ENCODE peak calls at places on chromosomes 16 and 17, in seven cellular contexts. One of them, this sample, is unnamed.

GRCh38 chr16:25832288-25832687 is 140.5 kb downstream of the HS3ST4 start:
- DNase-seq in natural killer cell: no peak
- DNase-seq in tibial artery: no peak
- DNase-seq in AG10803: no peak
- DNase-seq in BE2C: no peak
- DNase-seq in uterus: no peak
- DNase-seq in astrocyte of the spinal cord: no peak
- DNase-seq in this sample: no peak

GRCh38 chr16:77057161-77057736 is 133.7 kb upstream of the MON1B start:
- DNase-seq in natural killer cell: no peak
- DNase-seq in tibial artery: no peak
- DNase-seq in AG10803: no peak
- DNase-seq in BE2C: no peak
- DNase-seq in uterus: no peak
- DNase-seq in astrocyte of the spinal cord: no peak
- DNase-seq in this sample: no peak

GRCh38 chr17:61536417-61536955 is 54.5 kb downstream of the NACA2 start:
- DNase-seq in natural killer cell: no peak
- DNase-seq in tibial artery: no peak
- DNase-seq in AG10803: no peak
- DNase-seq in BE2C: no peak
- DNase-seq in uterus: no peak
- DNase-seq in astrocyte of the spinal cord: no peak
- DNase-seq in this sample: no peak

GRCh38 chr16:85611455-85612190 is 1.5 kb upstream of the GSE1 start:
- DNase-seq in natural killer cell: no peak
- DNase-seq in tibial artery: peak; percentile 95
- DNase-seq in AG10803: peak; percentile 88
- DNase-seq in BE2C: peak; percentile 87
- DNase-seq in uterus: peak; percentile 81
- DNase-seq in astrocyte of the spinal cord: peak; percentile 71
- DNase-seq in this sample: no peak

GRCh38 chr16:4021070-4021779 is 95.0 kb downstream of the ADCY9 start:
- DNase-seq in natural killer cell: no peak
- DNase-seq in tibial artery: no peak
- DNase-seq in AG10803: no peak
- DNase-seq in BE2C: no peak
- DNase-seq in uterus: no peak
- DNase-seq in astrocyte of the spinal cord: no peak
- DNase-seq in this sample: no peak

GRCh38 chr17:78484300-78485159 is 92.7 kb downstream of the DNAH17 start:
- DNase-seq in natural killer cell: no peak
- DNase-seq in tibial artery: no peak
- DNase-seq in AG10803: peak; percentile 19
- DNase-seq in BE2C: no peak
- DNase-seq in uterus: no peak
- DNase-seq in astrocyte of the spinal cord: no peak
- DNase-seq in this sample: no peak

GRCh38 chr16:966505-966904 is 4.3 kb downstream of the LMF1 start:
- DNase-seq in natural killer cell: no peak
- DNase-seq in tibial artery: no peak
- DNase-seq in AG10803: no peak
- DNase-seq in BE2C: no peak
- DNase-seq in uterus: no peak
- DNase-seq in astrocyte of the spinal cord: no peak
- DNase-seq in this sample: no peak

GRCh38 chr16:24188751-24189318 is 67.3 kb upstream of the CACNG3 start:
- DNase-seq in natural killer cell: no peak
- DNase-seq in tibial artery: no peak
- DNase-seq in AG10803: no peak
- DNase-seq in BE2C: no peak
- DNase-seq in uterus: no peak
- DNase-seq in astrocyte of the spinal cord: no peak
- DNase-seq in this sample: no peak

GRCh38 chr16:86510465-86511261 is at the start of gene FOXF1:
- DNase-seq in natural killer cell: no peak
- DNase-seq in tibial artery: no peak
- DNase-seq in AG10803: peak; percentile 61
- DNase-seq in BE2C: no peak
- DNase-seq in uterus: no peak
- DNase-seq in astrocyte of the spinal cord: peak; percentile 67
- DNase-seq in this sample: no peak

GRCh38 chr16:11674818-11675560 is 6.7 kb downstream of the SNN start:
- DNase-seq in natural killer cell: no peak
- DNase-seq in tibial artery: peak; percentile 69
- DNase-seq in AG10803: no peak
- DNase-seq in BE2C: no peak
- DNase-seq in uterus: no peak
- DNase-seq in astrocyte of the spinal cord: no peak
- DNase-seq in this sample: no peak

GRCh38 chr17:83203073-83203471 is 123.7 kb downstream of the METRNL start:
- DNase-seq in natural killer cell: no peak
- DNase-seq in tibial artery: peak; percentile 92
- DNase-seq in AG10803: peak; percentile 99
- DNase-seq in BE2C: peak; percentile 4
- DNase-seq in uterus: peak; percentile 42
- DNase-seq in astrocyte of the spinal cord: peak; percentile 89
- DNase-seq in this sample: peak; percentile 24

GRCh38 chr17:63707151-63707550 is 7.2 kb upstream of the LIMD2 start:
- DNase-seq in natural killer cell: no peak
- DNase-seq in tibial artery: no peak
- DNase-seq in AG10803: no peak
- DNase-seq in BE2C: no peak
- DNase-seq in uterus: no peak
- DNase-seq in astrocyte of the spinal cord: no peak
- DNase-seq in this sample: no peak

GRCh38 chr17:81194225-81194760 is 28.3 kb upstream of the AATK start:
- DNase-seq in natural killer cell: no peak
- DNase-seq in tibial artery: no peak
- DNase-seq in AG10803: no peak
- DNase-seq in BE2C: no peak
- DNase-seq in uterus: no peak
- DNase-seq in astrocyte of the spinal cord: no peak
- DNase-seq in this sample: no peak

GRCh38 chr17:81608082-81608481 is 28.8 kb downstream of the NPLOC4 start:
- DNase-seq in natural killer cell: no peak
- DNase-seq in tibial artery: no peak
- DNase-seq in AG10803: no peak
- DNase-seq in BE2C: no peak
- DNase-seq in uterus: no peak
- DNase-seq in astrocyte of the spinal cord: peak; percentile 50
- DNase-seq in this sample: no peak

GRCh38 chr16:67112591-67113399 is 3.1 kb downstream of the PHAF1 start:
- DNase-seq in natural killer cell: no peak
- DNase-seq in tibial artery: no peak
- DNase-seq in AG10803: no peak
- DNase-seq in BE2C: no peak
- DNase-seq in uterus: no peak
- DNase-seq in astrocyte of the spinal cord: no peak
- DNase-seq in this sample: no peak

GRCh38 chr16:27995378-27995777 is 68.1 kb downstream of the GSG1L start:
- DNase-seq in natural killer cell: no peak
- DNase-seq in tibial artery: no peak
- DNase-seq in AG10803: no peak
- DNase-seq in BE2C: no peak
- DNase-seq in uterus: no peak
- DNase-seq in astrocyte of the spinal cord: no peak
- DNase-seq in this sample: no peak

GRCh38 chr17:40287494-40288369 is at the start of gene CDC6:
- DNase-seq in natural killer cell: peak; percentile 95
- DNase-seq in tibial artery: peak; percentile 99
- DNase-seq in AG10803: peak; percentile 99
- DNase-seq in BE2C: peak; percentile 99
- DNase-seq in uterus: peak; percentile 98
- DNase-seq in astrocyte of the spinal cord: peak; percentile 99
- DNase-seq in this sample: peak; percentile 94

GRCh38 chr17:82108038-82108998 is 10.3 kb upstream of the FASN start:
- DNase-seq in natural killer cell: no peak
- DNase-seq in tibial artery: no peak
- DNase-seq in AG10803: no peak
- DNase-seq in BE2C: no peak
- DNase-seq in uterus: no peak
- DNase-seq in astrocyte of the spinal cord: no peak
- DNase-seq in this sample: no peak

GRCh38 chr17:31721291-31722025 is 137.6 kb downstream of the COPRS start:
- DNase-seq in natural killer cell: no peak
- DNase-seq in tibial artery: no peak
- DNase-seq in AG10803: no peak
- DNase-seq in BE2C: no peak
- DNase-seq in uterus: no peak
- DNase-seq in astrocyte of the spinal cord: no peak
- DNase-seq in this sample: no peak

GRCh38 chr17:3804503-3804931 is 3.5 kb upstream of the ITGAE start:
- DNase-seq in natural killer cell: no peak
- DNase-seq in tibial artery: no peak
- DNase-seq in AG10803: no peak
- DNase-seq in BE2C: no peak
- DNase-seq in uterus: no peak
- DNase-seq in astrocyte of the spinal cord: peak; percentile 65
- DNase-seq in this sample: no peak

GRCh38 chr16:47774661-47775060 is 313.5 kb downstream of the PHKB start:
- DNase-seq in natural killer cell: no peak
- DNase-seq in tibial artery: no peak
- DNase-seq in AG10803: no peak
- DNase-seq in BE2C: no peak
- DNase-seq in uterus: no peak
- DNase-seq in astrocyte of the spinal cord: peak; percentile 31
- DNase-seq in this sample: no peak

DNA sequence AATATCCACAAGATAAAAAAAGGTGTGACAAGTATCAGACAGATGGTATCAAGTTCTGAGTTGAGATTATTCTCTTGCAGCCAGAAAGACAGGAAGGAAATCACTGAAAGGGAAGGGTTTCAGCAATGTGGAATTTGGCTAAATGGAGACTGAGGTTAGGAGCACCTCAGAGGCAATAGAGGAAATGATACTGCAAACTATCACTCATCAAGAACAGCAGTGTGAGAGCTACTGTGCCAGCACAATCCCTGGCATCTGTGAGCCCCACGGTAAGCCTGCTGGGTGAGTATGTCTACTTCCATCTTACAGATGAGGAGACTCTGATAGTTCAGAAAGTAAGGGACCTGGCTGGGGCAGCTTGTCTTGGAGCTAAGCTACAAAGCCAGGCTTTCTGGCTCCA is 162.0 kb downstream of the SALL1 start:
- DNase-seq in natural killer cell: no peak
- DNase-seq in tibial artery: no peak
- DNase-seq in AG10803: no peak
- DNase-seq in BE2C: no peak
- DNase-seq in uterus: no peak
- DNase-seq in astrocyte of the spinal cord: no peak
- DNase-seq in this sample: no peak
- TF ChIP-seq CTCF in natural killer cell: no peak
- TF ChIP-seq CTCF in tibial artery: no peak
- TF ChIP-seq CTCF in AG10803: no peak
- TF ChIP-seq CTCF in BE2C: no peak
- TF ChIP-seq CTCF in uterus: no peak
- TF ChIP-seq CTCF in astrocyte of the spinal cord: no peak
- TF ChIP-seq CTCF in this sample: no peak

GRCh38 chr16:30867747-30868146 is 26.1 kb downstream of the BCL7C start:
- DNase-seq in natural killer cell: no peak
- DNase-seq in tibial artery: no peak
- DNase-seq in AG10803: no peak
- DNase-seq in BE2C: no peak
- DNase-seq in uterus: no peak
- DNase-seq in astrocyte of the spinal cord: no peak
- DNase-seq in this sample: no peak
- TF ChIP-seq CTCF in natural killer cell: no peak
- TF ChIP-seq CTCF in tibial artery: no peak
- TF ChIP-seq CTCF in AG10803: peak; percentile 27
- TF ChIP-seq CTCF in BE2C: peak; percentile 28
- TF ChIP-seq CTCF in uterus: no peak
- TF ChIP-seq CTCF in astrocyte of the spinal cord: peak; percentile 39
- TF ChIP-seq CTCF in this sample: no peak

GRCh38 chr16:50644730-50645129 is 36.4 kb downstream of the SNX20 start:
- DNase-seq in natural killer cell: no peak
- DNase-seq in tibial artery: peak; percentile 76
- DNase-seq in AG10803: peak; percentile 76
- DNase-seq in BE2C: no peak
- DNase-seq in uterus: peak; percentile 33
- DNase-seq in astrocyte of the spinal cord: no peak
- DNase-seq in this sample: no peak
- TF ChIP-seq CTCF in natural killer cell: no peak
- TF ChIP-seq CTCF in tibial artery: peak; percentile 54
- TF ChIP-seq CTCF in AG10803: peak; percentile 62
- TF ChIP-seq CTCF in BE2C: peak; percentile 33
- TF ChIP-seq CTCF in uterus: peak; percentile 42
- TF ChIP-seq CTCF in astrocyte of the spinal cord: peak; percentile 45
- TF ChIP-seq CTCF in this sample: no peak

GRCh38 chr16:6484931-6485330 is 847.7 kb upstream of the RBFOX1 start:
- DNase-seq in natural killer cell: no peak
- DNase-seq in tibial artery: no peak
- DNase-seq in AG10803: no peak
- DNase-seq in BE2C: no peak
- DNase-seq in uterus: no peak
- DNase-seq in astrocyte of the spinal cord: no peak
- DNase-seq in this sample: no peak
- TF ChIP-seq CTCF in natural killer cell: no peak
- TF ChIP-seq CTCF in tibial artery: no peak
- TF ChIP-seq CTCF in AG10803: no peak
- TF ChIP-seq CTCF in BE2C: no peak
- TF ChIP-seq CTCF in uterus: no peak
- TF ChIP-seq CTCF in astrocyte of the spinal cord: no peak
- TF ChIP-seq CTCF in this sample: no peak

DNA sequence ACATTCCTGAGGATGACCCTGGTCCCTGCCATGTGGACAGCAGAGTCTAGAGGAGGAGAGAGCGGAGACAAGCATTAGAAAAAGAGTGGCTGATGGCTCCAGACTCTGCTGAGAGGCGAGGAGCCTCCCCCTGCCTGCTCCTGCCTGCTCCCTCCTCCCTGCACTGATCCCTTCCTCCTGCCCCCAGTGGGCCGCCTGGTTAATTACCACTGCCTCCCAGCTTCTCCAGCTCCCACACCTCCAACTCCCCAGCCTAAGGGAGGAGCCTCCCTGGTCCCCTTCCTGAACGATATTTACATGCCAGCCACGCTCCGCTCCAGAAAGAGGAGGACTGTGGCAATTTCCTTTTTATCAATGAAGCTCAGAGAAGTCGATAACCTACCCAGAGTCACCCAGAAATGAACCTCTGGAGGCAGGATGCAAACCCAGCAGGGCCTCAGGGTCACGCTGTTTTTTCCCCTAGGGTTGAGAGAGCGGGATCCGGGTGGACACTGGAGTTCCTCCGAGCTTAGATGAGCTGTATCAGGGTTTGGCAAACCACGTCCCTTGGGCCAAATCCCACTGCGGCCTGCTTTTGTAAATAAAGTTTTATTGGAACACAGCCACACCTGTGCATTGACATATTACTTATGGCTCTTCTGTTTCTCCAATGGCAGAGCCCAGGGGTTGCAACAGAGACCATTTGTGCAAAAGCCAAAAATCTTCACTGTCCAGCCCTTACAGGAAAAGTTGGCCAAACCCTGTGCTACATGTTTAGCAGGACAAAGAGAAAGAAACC is 27.1 kb upstream of the JPH3 start:
- DNase-seq in natural killer cell: no peak
- DNase-seq in tibial artery: no peak
- DNase-seq in AG10803: no peak
- DNase-seq in BE2C: no peak
- DNase-seq in uterus: no peak
- DNase-seq in astrocyte of the spinal cord: no peak
- DNase-seq in this sample: no peak
- TF ChIP-seq CTCF in natural killer cell: no peak
- TF ChIP-seq CTCF in tibial artery: no peak
- TF ChIP-seq CTCF in AG10803: no peak
- TF ChIP-seq CTCF in BE2C: peak; percentile 16
- TF ChIP-seq CTCF in uterus: no peak
- TF ChIP-seq CTCF in astrocyte of the spinal cord: no peak
- TF ChIP-seq CTCF in this sample: no peak